ENCODE peak calls at places on chromosomes 6 and 20, in seven cellular contexts. Y is HFFc6, N is epithelial cell of esophagus, E is lower lobe of right lung, T is WTC11, G is lower leg skin, Q is psoas muscle. J is an unnamed sample.

GRCh38 chr20:13102237-13102636 is 93.5 kb downstream of the SPTLC3 start:
- DNase-seq in N (no peak), E (no peak), Q (no peak), G (no peak), Y (no peak), T (no peak), J (no peak)

GRCh38 chr6:152727507-152727906 is 23.1 kb upstream of the VIP start:
- DNase-seq in Y (no peak), Q (no peak), G (no peak), T (no peak), E (no peak), N (no peak), J (no peak)

GRCh38 chr6:126335210-126335609 is 4.7 kb upstream of the CENPW start:
- DNase-seq in G (no peak), Y (no peak), E (no peak), N (no peak), Q (no peak), T (no peak), J (no peak)

GRCh38 chr6:164753517-164753916 is 555.9 kb downstream of the C6orf118 start:
- DNase-seq in Y (no peak), E (no peak), T (no peak), N (peak), G (no peak), Q (no peak), J (no peak)

GRCh38 chr6:145569140-145569539 is 166.2 kb downstream of the EPM2A start:
- DNase-seq in Q (no peak), Y (no peak), G (no peak), T (no peak), E (no peak), N (peak), J (no peak)

GRCh38 chr6:110017946-110018345 is 39.8 kb downstream of the GPR6 start:
- DNase-seq in G (no peak), T (no peak), E (no peak), Q (no peak), Y (no peak), N (no peak), J (no peak)

GRCh38 chr6:11714116-11714797 is 64.3 kb downstream of the ADTRP start:
- DNase-seq in N (no peak), G (no peak), E (no peak), Q (no peak), T (no peak), Y (no peak), J (no peak)

GRCh38 chr6:146770275-146770964 is 171.6 kb downstream of the ADGB start:
- DNase-seq in N (no peak), T (no peak), G (no peak), Q (no peak), Y (no peak), E (no peak), J (no peak)

GRCh38 chr20:15594296-15594695 is 979.0 kb downstream of the KIF16B start:
- DNase-seq in G (no peak), E (no peak), Q (no peak), T (no peak), Y (no peak), N (peak), J (no peak)

GRCh38 chr6:157774153-157775135 is 48.6 kb upstream of the SNX9 start:
- DNase-seq in Q (no peak), T (no peak), G (no peak), E (no peak), N (no peak), Y (no peak), J (no peak)

GRCh38 chr6:31701666-31702420 is 1.3 kb downstream of the ABHD16A start:
- DNase-seq in T (no peak), E (no peak), G (no peak), Q (peak), N (no peak), Y (no peak), J (no peak)

GRCh38 chr20:53918949-53919361 is 151.4 kb downstream of the BCAS1 start:
- DNase-seq in T (peak), E (no peak), N (no peak), Y (no peak), G (no peak), Q (no peak), J (no peak)

GRCh38 chr20:3456648-3457047 is 14.2 kb upstream of the ATRN start:
- DNase-seq in Y (no peak), N (no peak), T (no peak), Q (no peak), G (no peak), E (no peak), J (no peak)

GRCh38 chr6:169960003-169960344 is 208.6 kb downstream of the ERMARD start:
- DNase-seq in N (no peak), E (no peak), T (no peak), Y (no peak), G (no peak), Q (no peak), J (no peak)

GRCh38 chr6:132063738-132064137 is 112.6 kb upstream of the CCN2 start:
- DNase-seq in T (no peak), Q (peak), N (peak), E (no peak), Y (peak), G (peak), J (no peak)

GRCh38 chr6:145142958-145143357 is 592.4 kb downstream of the EPM2A start:
- DNase-seq in Q (no peak), Y (no peak), E (no peak), G (no peak), N (no peak), T (no peak), J (no peak)

GRCh38 chr20:43755851-43756250 is 29.0 kb upstream of the GTSF1L start:
- DNase-seq in T (no peak), G (no peak), E (no peak), N (no peak), Q (no peak), Y (peak), J (no peak)

GRCh38 chr6:126307859-126308258 is 32.1 kb upstream of the CENPW start:
- DNase-seq in Y (peak), G (no peak), T (no peak), N (peak), E (peak), Q (peak), J (no peak)

GRCh38 chr20:41133709-41134361 is 3.5 kb upstream of the PLCG1 start:
- DNase-seq in G (peak), Q (no peak), T (no peak), N (peak), Y (no peak), E (no peak), J (no peak)
- TF ChIP-seq CTCF in G (no peak), Q (no peak), T (no peak), N (peak), Y (no peak), E (no peak), J (no peak)

GRCh38 chr6:36980876-36981619 is 4.9 kb downstream of the MTCH1 start:
- DNase-seq in E (no peak), T (no peak), G (no peak), Q (no peak), N (no peak), Y (no peak), J (no peak)
- TF ChIP-seq CTCF in E (no peak), T (no peak), G (no peak), Q (peak), N (no peak), Y (peak), J (no peak)

DNA sequence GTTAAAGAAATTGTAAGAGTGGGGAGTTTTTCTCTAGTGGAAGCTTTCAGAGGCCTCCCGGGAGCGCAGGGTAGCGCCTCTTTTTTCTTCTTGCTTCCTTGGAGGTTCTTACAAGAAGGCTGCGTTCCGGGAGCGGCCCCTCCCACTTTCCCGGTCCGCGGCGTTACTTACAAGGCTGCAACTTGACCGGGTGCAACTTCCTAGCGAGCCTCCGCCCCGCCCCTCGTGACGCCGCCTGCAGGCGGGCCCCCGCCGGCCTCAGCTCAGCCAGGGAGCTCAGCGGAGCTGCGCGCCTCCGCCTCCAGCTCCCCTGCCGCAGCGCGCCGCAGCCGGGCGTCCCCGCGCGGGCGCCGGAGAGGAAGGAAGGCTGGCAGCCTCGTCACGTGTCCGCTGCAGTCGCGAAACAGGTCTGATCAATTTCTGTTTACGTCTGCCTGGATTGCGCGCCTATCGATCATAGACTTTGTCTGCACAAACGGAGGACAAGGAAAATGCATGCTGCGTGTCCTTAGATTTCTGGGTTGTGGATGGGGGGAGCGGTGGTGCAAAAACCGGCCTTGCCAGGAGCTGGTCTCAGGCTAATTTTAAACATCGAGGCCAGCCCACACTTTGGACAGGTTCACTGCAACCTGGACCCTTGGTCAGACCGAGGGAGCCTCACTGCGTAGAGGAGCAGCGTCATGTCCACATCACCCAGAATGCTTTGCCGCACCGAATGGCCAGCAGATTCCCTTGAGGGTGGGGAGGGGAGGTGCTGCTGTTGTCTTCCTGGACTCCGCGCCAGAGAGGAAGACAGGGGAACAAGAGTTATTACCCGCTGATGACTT is at the start of the genes FAM217B and PPP1R3D:
- DNase-seq in G (peak), T (peak), Q (peak), Y (peak), E (peak), N (peak), J (peak)
- TF ChIP-seq CTCF in G (no peak), T (no peak), Q (peak), Y (peak), E (no peak), N (no peak), J (no peak)

DNA sequence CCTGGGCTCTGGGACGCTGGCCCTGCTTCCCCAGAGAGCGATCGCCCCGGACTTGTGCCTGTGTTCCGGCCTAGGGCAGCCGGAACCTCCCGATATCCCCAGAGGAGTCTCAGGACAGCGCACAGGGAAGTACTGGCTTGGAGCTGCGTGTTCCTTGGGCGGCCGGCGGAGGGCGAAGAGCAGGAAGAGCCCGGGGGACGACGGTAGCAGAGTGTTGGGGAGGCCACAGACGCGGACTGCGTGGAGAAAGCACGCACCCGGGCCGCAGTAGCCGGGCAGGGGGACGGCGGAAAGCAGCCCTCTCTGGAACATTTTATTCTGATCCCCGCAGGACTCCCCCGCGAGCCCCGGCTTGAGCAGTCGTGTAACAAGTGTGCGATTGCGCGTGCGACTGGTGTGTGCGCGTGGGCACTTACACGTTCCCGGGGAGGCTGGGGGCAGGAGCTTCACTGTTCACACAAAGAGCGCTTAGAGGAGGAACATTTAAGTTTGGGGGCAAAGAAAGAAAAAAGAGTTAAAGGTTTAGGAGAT is 36.1 kb downstream of the NCR2 start:
- DNase-seq in T (peak), E (no peak), Y (peak), G (no peak), Q (no peak), N (peak), J (no peak)
- TF ChIP-seq CTCF in T (no peak), E (peak), Y (peak), G (no peak), Q (no peak), N (no peak), J (peak)

DNA sequence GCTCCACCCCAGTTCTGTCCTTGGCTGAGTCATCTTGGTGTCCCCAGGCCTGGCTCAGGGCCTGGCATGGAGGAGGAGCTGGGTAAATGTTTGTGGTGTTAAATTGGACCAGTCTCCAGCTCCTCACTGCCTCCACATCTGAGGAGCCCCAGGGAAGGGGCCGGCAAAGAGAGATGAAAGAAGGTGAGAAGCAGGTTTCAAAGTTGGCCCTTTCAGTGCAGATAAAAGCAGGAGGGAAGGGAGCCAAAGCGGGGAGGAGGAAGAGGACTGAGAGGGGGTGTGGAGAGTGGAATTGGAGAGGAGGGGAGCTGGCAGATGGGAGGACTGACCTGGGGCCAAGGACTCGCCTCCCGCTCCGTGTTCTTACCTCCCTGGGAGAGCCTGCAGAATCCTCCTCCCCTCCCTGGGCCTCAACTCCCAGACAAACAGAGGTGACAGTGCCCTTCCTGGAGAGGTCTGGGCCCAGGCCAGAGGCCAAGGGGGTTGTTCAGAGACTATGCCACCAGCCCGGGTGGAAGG is 89.0 kb downstream of the CD40 start:
- DNase-seq in T (no peak), E (no peak), Q (peak), G (no peak), Y (no peak), N (no peak), J (no peak)
- TF ChIP-seq CTCF in T (no peak), E (no peak), Q (no peak), G (no peak), Y (no peak), N (no peak), J (no peak)

GRCh38 chr20:58950603-58951002 is 30.5 kb upstream of the NELFCD start:
- DNase-seq in Y (no peak), N (no peak), E (no peak), G (no peak), T (no peak), Q (no peak), J (no peak)
- TF ChIP-seq CTCF in Y (no peak), N (no peak), E (no peak), G (no peak), T (no peak), Q (no peak), J (no peak)

DNA sequence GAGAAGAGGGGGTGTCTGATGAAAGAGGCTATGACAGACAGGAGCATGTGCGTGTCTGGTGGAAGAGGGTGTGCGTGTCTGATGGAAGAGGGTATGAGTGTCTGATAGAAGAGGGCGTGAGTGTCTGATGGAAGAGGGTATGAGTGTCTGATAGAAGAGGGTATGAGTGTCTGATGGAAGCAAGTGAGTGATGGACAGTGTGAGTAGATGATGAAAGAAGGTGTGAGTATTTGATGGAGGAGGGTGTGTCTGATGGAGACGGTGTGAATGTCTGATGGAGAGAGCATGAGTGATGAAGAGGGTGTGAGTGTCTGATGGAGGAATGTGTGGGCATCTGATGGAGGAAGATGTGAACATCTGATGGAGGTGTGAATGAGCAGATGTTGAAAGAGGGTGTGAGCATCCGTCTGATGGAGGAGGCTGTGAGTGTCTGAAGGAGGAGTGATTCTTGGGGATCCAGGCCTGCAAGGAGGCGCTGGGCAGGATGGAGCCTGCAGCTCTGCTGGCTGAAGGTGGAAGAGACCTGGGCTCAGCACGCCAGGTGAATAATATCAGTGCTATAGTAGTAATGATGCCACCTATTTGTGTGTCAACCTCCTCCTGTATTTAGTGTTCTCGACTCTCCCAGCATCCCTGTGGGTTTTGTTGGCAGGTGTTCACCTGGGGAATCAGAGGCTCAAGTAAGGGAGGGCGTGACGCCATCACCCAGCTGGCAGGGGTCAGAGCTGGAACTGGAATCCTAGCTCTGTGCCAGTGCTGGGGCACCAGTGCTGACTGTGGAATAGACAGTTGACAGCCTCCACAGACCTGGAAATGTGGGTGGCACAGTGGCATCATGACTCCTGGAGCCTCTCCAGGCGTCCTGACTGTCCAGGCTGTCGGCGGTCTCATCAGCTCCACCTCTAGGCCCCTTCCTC is 103.1 kb downstream of the SYCP2 start:
- DNase-seq in Y (no peak), Q (no peak), G (peak), N (no peak), T (no peak), E (no peak), J (no peak)
- TF ChIP-seq CTCF in Y (no peak), Q (no peak), G (no peak), N (no peak), T (no peak), E (no peak), J (no peak)

GRCh38 chr6:122962196-122962595 is 33.8 kb upstream of the CLVS2 start:
- DNase-seq in Q (no peak), Y (no peak), N (no peak), G (no peak), E (no peak), T (no peak), J (no peak)
- TF ChIP-seq CTCF in Q (no peak), Y (no peak), N (no peak), G (no peak), E (no peak), T (no peak), J (no peak)

J was measured in AG09319.